ENCODE peak calls at places on chromosome 20, in five cellular contexts. Z is GM13976, K is ELR, A is Calu3, I is T follicular helper cell. Y is an unnamed sample.

GRCh38 chr20:32534661-32535240 is 50.4 kb downstream of the NOL4L start:
- DNase-seq in Z (no peak), K (no peak), A (no peak), I (peak; percentile 49), Y (no peak)

GRCh38 chr20:58542411-58543095 is 27.4 kb upstream of the APCDD1L start:
- DNase-seq in Z (no peak), K (peak; percentile 66), A (no peak), I (no peak), Y (peak; percentile 41)

GRCh38 chr20:9903048-9903651 is 64.3 kb upstream of the PAK5 start:
- DNase-seq in Z (no peak), K (peak; percentile 29), A (no peak), I (no peak), Y (peak; percentile 11)

GRCh38 chr20:37886851-37887297 is 16.1 kb upstream of the VSTM2L start:
- DNase-seq in Z (no peak), K (no peak), A (no peak), I (no peak), Y (no peak)

GRCh38 chr20:24627291-24627690 is 157.9 kb downstream of the SYNDIG1 start:
- DNase-seq in Z (no peak), K (no peak), A (no peak), I (no peak), Y (no peak)

GRCh38 chr20:38460040-38460623 is 12.5 kb upstream of the RALGAPB start:
- DNase-seq in Z (no peak), K (peak; percentile 95), A (peak; percentile 85), I (no peak), Y (peak; percentile 60)

GRCh38 chr20:30910937-30911725 is 346.3 kb upstream of the DEFB115 start:
- DNase-seq in Z (no peak), K (no peak), A (no peak), I (no peak), Y (no peak)

GRCh38 chr20:7989379-7989778 is 30.2 kb downstream of the TMX4 start:
- DNase-seq in Z (no peak), K (no peak), A (no peak), I (no peak), Y (peak; percentile 33)

GRCh38 chr20:32158943-32159660 is 48.4 kb downstream of the PLAGL2 start:
- DNase-seq in Z (no peak), K (no peak), A (no peak), I (no peak), Y (peak; percentile 7)

GRCh38 chr20:63449796-63450730 is 22.4 kb downstream of the KCNQ2 start:
- DNase-seq in Z (no peak), K (no peak), A (no peak), I (no peak), Y (no peak)